ENCODE peak calls at places on chromosome 13, in five cellular contexts. O is Peyer's patch; X is MM.1S; C is CD4-positive, alpha-beta T cell; W is PC-9. N is an unnamed sample.
A peak's percentile ranks its signal among the peaks of the same experiment; 100 is the strongest.

GRCh38 chr13:43159007-43159406 is 135.6 kb downstream of the DNAJC15 start:
- DNase-seq in O (no peak), X (no peak), C (no peak), W (no peak), N (peak; percentile 49)

GRCh38 chr13:64471916-64472315 is 2758.2 kb downstream of the PCDH9 start:
- DNase-seq in C (no peak), O (no peak), W (peak; percentile 46), X (peak; percentile 9), N (no peak)

GRCh38 chr13:26584713-26585112 is 27.2 kb downstream of the WASF3 start:
- DNase-seq in X (no peak), O (no peak), W (no peak), C (no peak), N (peak; percentile 65)

GRCh38 chr13:29587645-29588044 is 7.8 kb downstream of the SLC7A1 start:
- DNase-seq in X (no peak), O (no peak), C (no peak), W (no peak), N (no peak)

GRCh38 chr13:91647361-91647970 is 249.0 kb downstream of the GPC5 start:
- DNase-seq in X (no peak), C (no peak), W (no peak), O (no peak), N (no peak)

GRCh38 chr13:114166381-114167131 is 12.5 kb upstream of the CFAP97D2 start:
- DNase-seq in X (no peak), O (no peak), W (no peak), C (no peak), N (no peak)

GRCh38 chr13:26867451-26868067 is 107.0 kb upstream of the GPR12 start:
- DNase-seq in X (no peak), C (no peak), W (no peak), O (no peak), N (peak; percentile 22)

GRCh38 chr13:111326981-111327642 is 6.7 kb downstream of the TEX29 start:
- DNase-seq in O (peak; percentile 31), C (no peak), X (no peak), W (no peak), N (no peak)

GRCh38 chr13:32259116-32259515 is 56.0 kb downstream of the ZAR1L start:
- DNase-seq in X (no peak), C (no peak), W (no peak), O (no peak), N (no peak)

GRCh38 chr13:104422668-104423067 is 1356.5 kb upstream of the SLC10A2 start:
- DNase-seq in X (no peak), C (no peak), O (no peak), W (no peak), N (no peak)

GRCh38 chr13:101611491-101612475 is 159.3 kb downstream of the ITGBL1 start:
- DNase-seq in X (no peak), C (no peak), O (no peak), W (no peak), N (peak; percentile 37)

GRCh38 chr13:75792526-75793187 is 156.5 kb downstream of the LMO7 start:
- DNase-seq in O (no peak), W (no peak), X (no peak), C (no peak), N (no peak)

GRCh38 chr13:50626031-50626643 is 217.4 kb downstream of the DLEU7 start:
- DNase-seq in W (no peak), X (no peak), C (no peak), O (no peak), N (peak; percentile 91)

GRCh38 chr13:60178327-60178726 is 14.6 kb upstream of the DIAPH3 start:
- DNase-seq in W (no peak), X (no peak), C (no peak), O (no peak), N (no peak)

GRCh38 chr13:42405665-42406390 is 133.9 kb downstream of the AKAP11 start:
- DNase-seq in W (no peak), X (no peak), C (no peak), O (peak; percentile 48), N (peak; percentile 81)

GRCh38 chr13:114259974-114260373 is 21.4 kb upstream of the UPF3A start:
- DNase-seq in C (no peak), O (no peak), X (peak; percentile 85), W (no peak), N (no peak)

GRCh38 chr13:78382481-78382880 is 220.9 kb downstream of the POU4F1 start:
- DNase-seq in W (no peak), X (no peak), C (no peak), O (no peak), N (no peak)

GRCh38 chr13:39818953-39819352 is 163.5 kb downstream of the COG6 start:
- DNase-seq in X (no peak), O (no peak), C (no peak), W (no peak), N (peak; percentile 91)

GRCh38 chr13:78022164-78022877 is 103.7 kb upstream of the EDNRB start:
- DNase-seq in X (peak; percentile 94), C (peak; percentile 3), O (peak; percentile 66), W (no peak), N (peak; percentile 70)

GRCh38 chr13:71865858-71866172 is 1.2 kb downstream of the DACH1 start:
- DNase-seq in O (peak; percentile 51), C (no peak), W (no peak), X (no peak), N (no peak)

GRCh38 chr13:30593001-30593400 is 24.7 kb upstream of the USPL1 start:
- DNase-seq in X (no peak), C (no peak), W (no peak), O (no peak), N (no peak)

GRCh38 chr13:113404366-113404722 is 40.4 kb upstream of the GRTP1 start:
- DNase-seq in O (no peak), W (no peak), C (no peak), X (no peak), N (no peak)

GRCh38 chr13:105202384-105202783 is 1333.1 kb downstream of the EFNB2 start:
- DNase-seq in C (no peak), X (peak; percentile 18), O (no peak), W (no peak), N (peak; percentile 60)

GRCh38 chr13:89457977-89458376 is 1786.8 kb downstream of the SLITRK5 start:
- DNase-seq in O (no peak), W (peak; percentile 60), C (no peak), X (no peak), N (peak; percentile 23)

GRCh38 chr13:42116225-42116624 is 67.8 kb downstream of the DGKH start:
- DNase-seq in O (no peak), W (no peak), C (no peak), X (no peak), N (no peak)

GRCh38 chr13:51385114-51385513 is 45.6 kb downstream of the SERPINE3 start:
- DNase-seq in O (no peak), C (no peak), X (no peak), W (no peak), N (no peak)

GRCh38 chr13:55001881-55002280 is 1973.3 kb downstream of the OLFM4 start:
- DNase-seq in W (no peak), C (no peak), O (no peak), X (no peak), N (no peak)

GRCh38 chr13:94416454-94417080 is 62.9 kb downstream of the DCT start:
- DNase-seq in W (no peak), O (no peak), C (no peak), X (no peak), N (peak; percentile 9)

GRCh38 chr13:42348576-42348975 is 76.6 kb downstream of the AKAP11 start:
- DNase-seq in X (no peak), C (no peak), O (no peak), W (no peak), N (no peak)

GRCh38 chr13:99354371-99354951 is 47.3 kb upstream of the GPR183 start:
- DNase-seq in C (no peak), W (no peak), X (no peak), O (peak; percentile 71), N (no peak)
- H3K27ac ChIP-seq in C (peak overlapping the region; percentile 97), W (no peak overlapping the region), X (no peak overlapping the region), O (peak overlapping the region; percentile 86), N (no peak overlapping the region)

DNA sequence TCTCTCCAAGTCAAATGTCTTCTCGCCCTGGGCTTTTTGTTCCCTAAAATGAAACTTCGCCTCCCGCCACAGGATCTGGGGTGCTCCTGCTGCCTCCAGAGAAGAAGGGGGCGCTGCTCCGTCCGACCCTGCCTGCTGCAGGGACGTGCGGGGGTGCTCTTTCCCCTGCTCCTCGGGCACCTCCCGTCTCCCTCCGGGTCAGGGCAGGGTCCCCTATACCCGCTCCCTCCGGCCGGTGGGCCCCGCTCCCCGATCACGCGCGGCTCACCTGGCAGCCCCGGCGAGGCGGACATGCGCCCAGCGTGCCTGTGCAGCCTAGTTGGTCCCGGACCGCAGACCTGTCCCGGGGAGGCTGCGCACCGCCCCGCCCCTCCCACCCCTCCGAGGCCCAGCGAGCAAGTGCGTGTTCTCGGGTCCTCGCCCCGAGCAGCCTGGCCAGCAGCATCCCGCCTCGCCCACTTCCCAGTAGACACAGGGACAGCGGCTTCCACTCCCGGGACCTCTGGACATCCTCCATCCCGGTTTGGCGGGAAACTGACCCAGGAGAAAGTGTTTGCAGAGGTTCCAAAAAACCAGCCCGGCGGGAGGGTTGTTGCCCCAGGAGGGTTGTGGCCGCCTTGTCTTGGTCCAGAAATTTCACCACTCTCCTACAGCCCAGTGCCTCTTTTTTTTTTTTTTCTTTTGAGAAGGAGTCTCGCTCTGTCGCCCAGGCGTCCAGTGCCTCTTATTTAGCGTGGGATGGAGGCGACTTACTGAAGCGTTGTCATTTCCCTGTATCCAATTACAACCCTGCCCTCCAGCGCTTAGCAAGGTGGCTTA is at the start of gene OXGR1:
- DNase-seq in X (peak; percentile 42), O (no peak), W (no peak), C (no peak), N (no peak)
- H3K27me3 ChIP-seq in X (no peaks in the 10 kb centered on the region), O (no peaks in the 10 kb centered on the region), W (peaks cover 38% of the 10 kb centered on the region), C (peaks cover 53% of the 10 kb centered on the region), N (peaks cover 9% of the 10 kb centered on the region)

DNA sequence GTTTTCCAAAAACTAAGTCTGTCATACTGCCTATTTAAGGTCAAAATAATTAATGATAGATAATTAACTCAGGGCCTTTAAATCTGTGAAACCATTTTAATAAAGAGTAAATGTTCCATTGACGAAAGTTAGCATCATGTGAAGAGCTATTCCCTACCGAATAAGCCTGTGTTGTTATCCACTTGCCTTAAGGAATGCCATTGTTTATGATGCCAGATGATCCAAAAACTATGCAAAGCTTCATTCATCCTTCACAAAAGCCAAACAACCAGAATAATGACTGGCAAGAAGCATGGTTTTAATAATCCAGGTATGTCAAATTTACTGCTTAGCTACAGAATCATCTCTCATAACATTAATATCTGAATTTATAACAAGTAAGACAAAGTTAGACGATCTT is 6.5 kb upstream of the GPC6 start:
- DNase-seq in O (no peak), W (no peak), X (no peak), C (no peak), N (no peak)
- H3K27ac ChIP-seq in O (no peak overlapping the region), W (no peak overlapping the region), X (no peak overlapping the region), C (no peak overlapping the region), N (no peak overlapping the region)

DNA sequence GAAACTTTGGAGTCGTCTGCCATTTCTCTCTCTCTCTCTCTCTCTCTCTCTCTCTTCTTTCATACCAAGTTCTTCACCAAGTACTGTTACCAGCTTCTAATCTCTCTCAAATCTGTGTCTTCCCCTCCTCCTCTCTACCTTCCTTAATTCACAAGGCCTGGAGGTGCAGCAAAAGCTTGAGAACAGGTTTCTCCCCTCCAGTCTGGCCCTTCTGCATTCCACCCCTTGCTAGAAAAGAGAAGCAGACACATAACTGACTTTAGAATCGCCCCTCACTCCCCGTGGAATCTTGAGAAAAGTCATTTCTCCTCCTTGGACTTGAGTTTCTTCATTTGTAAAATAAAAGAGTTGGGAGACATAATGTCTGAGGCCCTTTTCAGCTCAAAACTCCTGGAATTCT is 20.5 kb downstream of the AMER2 start:
- DNase-seq in X (no peak), C (no peak), O (no peak), W (no peak), N (no peak)
- H3K27me3 ChIP-seq in X (no peaks in the 10 kb centered on the region), C (peaks cover 8% of the 10 kb centered on the region), O (no peaks in the 10 kb centered on the region), W (peaks cover 78% of the 10 kb centered on the region), N (no peaks in the 10 kb centered on the region)

GRCh38 chr13:73138967-73139491 is 80.2 kb downstream of the KLF5 start:
- DNase-seq in O (no peak), W (peak; percentile 97), C (no peak), X (no peak), N (no peak)
- H3K27ac ChIP-seq in O (no peak overlapping the region), W (peak overlapping the region; percentile 100), C (no peak overlapping the region), X (no peak overlapping the region), N (no peak overlapping the region)